ENCODE peak calls at places on chromosome X, in four cellular contexts. S is mammary epithelial cell, R is H9, O is GM10248. T is an unnamed sample.
A peak's percentile ranks its signal among the peaks of the same experiment; 100 is the strongest.

GRCh38 chrX:47743504-47743903 is 84.5 kb upstream of the UXT start:
- DNase-seq in S (peak; percentile 12), O (no peak), R (no peak), T (no peak)

GRCh38 chrX:5870238-5870637 is 358.4 kb downstream of the NLGN4X start:
- DNase-seq in R (no peak), S (no peak), O (no peak), T (no peak)

GRCh38 chrX:11757729-11758399 is at the start of gene MSL3:
- DNase-seq in S (peak; percentile 36), R (peak; percentile 60), O (peak; percentile 75), T (peak; percentile 75)

GRCh38 chrX:154000051-154000450 is 19.7 kb downstream of the IRAK1 start:
- DNase-seq in S (no peak), R (no peak), O (no peak), T (no peak)

GRCh38 chrX:93985621-93986020 is 311.6 kb downstream of the FAM133A start:
- DNase-seq in S (peak; percentile 32), R (no peak), O (no peak), T (no peak)

GRCh38 chrX:113966791-113967190 is 617.1 kb upstream of the HTR2C start:
- DNase-seq in O (no peak), S (no peak), R (no peak), T (no peak)

GRCh38 chrX:155028749-155029360 is 2.2 kb downstream of the FUNDC2 start:
- DNase-seq in R (no peak), S (peak; percentile 39), O (no peak), T (no peak)

GRCh38 chrX:107654778-107655761 is 26.8 kb downstream of the PRPS1 start:
- DNase-seq in S (peak; percentile 91), R (peak; percentile 97), O (peak; percentile 25), T (peak; percentile 58)

GRCh38 chrX:1242901-1243402 is 25.7 kb upstream of the CSF2RA start:
- DNase-seq in S (peak; percentile 73), O (peak; percentile 26), R (peak; percentile 43), T (peak; percentile 54)

GRCh38 chrX:75181721-75182120 is 25.6 kb upstream of the ABCB7 start:
- DNase-seq in S (peak; percentile 42), O (no peak), R (no peak), T (no peak)

GRCh38 chrX:150575415-150575814 is 7.0 kb downstream of the MTM1 start:
- DNase-seq in O (no peak), R (no peak), S (peak; percentile 96), T (no peak)

GRCh38 chrX:68682790-68683189 is 35.3 kb downstream of the STARD8 start:
- DNase-seq in S (no peak), R (no peak), O (no peak), T (no peak)

GRCh38 chrX:120251471-120252011 is 929 bp downstream of the ZBTB33 start:
- DNase-seq in S (peak; percentile 9), O (peak; percentile 15), R (no peak), T (no peak)

GRCh38 chrX:131577999-131578734 is 34.3 kb downstream of the OR13H1 start:
- DNase-seq in S (no peak), R (no peak), O (no peak), T (no peak)

GRCh38 chrX:73581002-73581628 is 18.1 kb downstream of the CHIC1 start:
- DNase-seq in S (no peak), O (no peak), R (no peak), T (no peak)

GRCh38 chrX:149473092-149473491 is 32.0 kb downstream of the IDS start:
- DNase-seq in R (no peak), O (no peak), S (no peak), T (no peak)

GRCh38 chrX:37590047-37590446 is 18.6 kb downstream of the LANCL3 start:
- DNase-seq in O (no peak), R (no peak), S (no peak), T (no peak)

GRCh38 chrX:97602465-97603258 is 719.0 kb downstream of the RPA4 start:
- DNase-seq in S (no peak), R (no peak), O (no peak), T (no peak)

GRCh38 chrX:45449982-45450381 is 249.3 kb upstream of the DIPK2B start:
- DNase-seq in S (peak; percentile 91), O (no peak), R (no peak), T (no peak)

GRCh38 chrX:44915361-44915868 is 42.4 kb downstream of the KDM6A start:
- DNase-seq in O (no peak), R (no peak), S (no peak), T (no peak)

GRCh38 chrX:102808336-102808735 is 87.8 kb downstream of the GPRASP3 start:
- DNase-seq in S (peak; percentile 18), R (no peak), O (no peak), T (no peak)

GRCh38 chrX:102684772-102685520 is 27.3 kb upstream of the GPRASP2 start:
- DNase-seq in R (no peak), O (no peak), S (no peak), T (no peak)

GRCh38 chrX:126551306-126551705 is 1.3 kb downstream of the DCAF12L1 start:
- DNase-seq in O (no peak), S (no peak), R (peak; percentile 32), T (no peak)

GRCh38 chrX:14352511-14352910 is 176.8 kb upstream of the GLRA2 start:
- DNase-seq in R (no peak), S (no peak), O (no peak), T (no peak)

GRCh38 chrX:118530537-118530936 is 34.9 kb downstream of the DOCK11 start:
- DNase-seq in S (no peak), O (no peak), R (no peak), T (no peak)

GRCh38 chrX:32804034-32804433 is 407.3 kb downstream of the DMD start:
- DNase-seq in S (no peak), R (no peak), O (no peak), T (no peak)

GRCh38 chrX:110381216-110381615 is 22.6 kb downstream of the RTL9 start:
- DNase-seq in O (no peak), S (peak; percentile 55), R (no peak), T (no peak)

GRCh38 chrX:21974011-21974385 is 33.5 kb downstream of the SMS start:
- DNase-seq in R (no peak), S (peak; percentile 30), O (no peak), T (no peak)

GRCh38 chrX:21973321-21974010 is 33.0 kb downstream of the SMS start:
- DNase-seq in O (no peak), S (no peak), R (no peak), T (no peak)

GRCh38 chrX:21975242-21975641 is 34.7 kb downstream of the SMS start:
- DNase-seq in R (no peak), O (no peak), S (no peak), T (no peak)

GRCh38 chrX:21972046-21972445 is 31.5 kb downstream of the SMS start:
- DNase-seq in R (no peak), S (no peak), O (no peak), T (no peak)

GRCh38 chrX:21972721-21973120 is 32.2 kb downstream of the SMS start:
- DNase-seq in O (no peak), S (no peak), R (no peak), T (no peak)
- TF ChIP-seq CTCF in O (no peak), S (no peak), R (peak; percentile 42), T (no peak)

DNA sequence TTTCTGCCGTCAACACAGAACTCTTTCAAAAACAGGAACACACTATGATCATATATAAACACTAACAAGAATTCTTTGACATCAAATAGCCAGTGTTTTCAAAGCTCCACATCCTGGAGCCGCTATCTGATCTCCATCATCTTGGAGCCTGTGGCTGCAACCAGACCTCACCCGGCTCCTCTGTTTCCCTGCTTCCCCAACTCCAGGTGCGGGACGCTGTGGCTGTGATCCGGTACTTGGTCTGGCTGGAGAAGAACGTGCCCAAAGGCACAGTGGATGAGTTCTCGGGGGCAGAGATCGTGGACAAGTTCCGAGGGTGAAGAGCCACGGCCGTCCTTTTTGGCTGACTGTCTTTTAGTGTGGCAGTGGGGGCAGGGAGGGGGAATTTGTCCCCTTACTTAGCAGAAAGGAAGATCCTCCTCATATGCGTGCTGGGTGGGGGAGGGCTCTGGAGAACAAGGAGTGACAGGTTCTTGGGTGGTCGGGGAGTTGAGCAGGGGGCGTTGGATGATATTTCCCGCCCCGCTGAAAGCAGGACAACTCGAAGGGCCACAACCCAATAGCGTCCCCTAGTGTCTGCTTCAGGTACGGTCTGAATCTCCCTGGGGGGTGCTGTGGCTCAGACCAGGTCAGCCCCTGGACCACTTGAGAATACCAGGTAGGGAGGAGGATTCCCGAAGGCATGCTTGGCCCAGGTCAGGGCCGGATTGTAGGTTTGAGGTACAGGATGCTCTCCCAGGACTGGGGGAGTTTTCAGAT is 15.7 kb downstream of the XPNPEP2 start:
- DNase-seq in O (no peak), R (peak; percentile 62), S (no peak), T (no peak)
- TF ChIP-seq CTCF in O (peak; percentile 40), R (peak; percentile 75), S (peak; percentile 16), T (peak; percentile 26)

DNA sequence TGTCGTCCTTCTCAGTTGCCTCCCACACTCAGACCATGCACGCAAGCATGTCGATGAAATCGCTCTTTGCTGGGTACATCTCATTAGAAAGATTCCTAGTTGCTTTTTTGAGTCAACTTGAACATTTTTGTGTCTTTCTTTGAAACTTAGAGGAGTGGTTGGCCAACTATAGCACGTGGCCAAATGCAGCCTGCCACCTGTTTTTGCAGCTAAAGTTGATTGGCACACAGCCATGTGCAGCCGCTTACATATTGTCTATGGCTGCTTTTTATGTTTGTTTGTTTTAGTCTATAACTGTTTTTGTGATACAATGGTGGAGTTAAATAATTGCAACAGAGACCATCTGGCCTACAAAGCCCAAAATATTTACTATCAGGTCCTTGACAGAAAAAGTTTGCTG is 86.3 kb downstream of the CLCN4 start:
- DNase-seq in R (no peak), S (no peak), O (no peak), T (no peak)
- TF ChIP-seq CTCF in R (no peak), S (no peak), O (no peak), T (no peak)

DNA sequence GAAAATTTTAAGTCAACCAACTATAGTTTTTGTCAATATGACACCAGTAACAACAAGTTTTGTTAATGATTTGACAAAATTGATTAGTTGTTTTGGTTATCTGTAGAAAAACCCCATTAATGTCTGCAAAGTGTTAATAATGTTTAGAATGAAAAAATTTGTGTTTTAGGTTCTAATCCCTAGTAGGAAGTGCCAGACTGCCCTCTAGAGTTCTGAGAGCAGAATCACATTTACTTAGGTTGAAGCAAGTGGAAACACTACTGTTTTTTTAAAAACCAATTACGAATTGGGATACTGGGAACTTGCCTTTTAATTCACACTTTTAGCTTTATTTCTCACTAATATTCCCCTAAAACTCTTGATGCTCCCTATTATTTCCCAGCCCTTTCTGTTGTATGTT is 101.1 kb upstream of the CYLC1 start:
- DNase-seq in S (no peak), R (no peak), O (peak; percentile 2), T (peak; percentile 10)
- TF ChIP-seq CTCF in S (peak; percentile 37), R (peak; percentile 69), O (peak; percentile 35), T (peak; percentile 32)